ENCODE peak calls at places on chromosomes 7 and 10, in nine cellular contexts. One of them, this sample, is unnamed.
A peak's percentile ranks its signal among the peaks of the same experiment; 100 is the strongest.

GRCh38 chr7:88337556-88337955 is 30.9 kb upstream of the STEAP4 start:
- DNase-seq in endothelial cell of umbilical vein: no peak
- DNase-seq in neural progenitor cell: no peak
- DNase-seq in adipocyte: no peak
- DNase-seq in mammary epithelial cell: peak; percentile 83
- DNase-seq in CD4-positive, alpha-beta T cell: no peak
- DNase-seq in cardiac muscle cell: no peak
- DNase-seq in Karpas-422: no peak
- DNase-seq in astrocyte: peak; percentile 59
- DNase-seq in this sample: no peak

GRCh38 chr7:88927-89921 is 103.1 kb upstream of the FAM20C start:
- DNase-seq in mammary epithelial cell: peak; percentile 92
- DNase-seq in Karpas-422: peak; percentile 41
- DNase-seq in neural progenitor cell: no peak
- DNase-seq in CD4-positive, alpha-beta T cell: no peak
- DNase-seq in adipocyte: peak; percentile 91
- DNase-seq in astrocyte: peak; percentile 98
- DNase-seq in endothelial cell of umbilical vein: peak; percentile 84
- DNase-seq in cardiac muscle cell: no peak
- DNase-seq in this sample: no peak

GRCh38 chr10:30798621-30799020 is 169.1 kb upstream of the LYZL2 start:
- DNase-seq in neural progenitor cell: no peak
- DNase-seq in cardiac muscle cell: no peak
- DNase-seq in CD4-positive, alpha-beta T cell: no peak
- DNase-seq in Karpas-422: no peak
- DNase-seq in astrocyte: no peak
- DNase-seq in endothelial cell of umbilical vein: no peak
- DNase-seq in adipocyte: no peak
- DNase-seq in mammary epithelial cell: no peak
- DNase-seq in this sample: no peak

GRCh38 chr7:93926800-93927199 is 5.3 kb downstream of the GNG11 start:
- DNase-seq in neural progenitor cell: no peak
- DNase-seq in endothelial cell of umbilical vein: peak; percentile 1
- DNase-seq in CD4-positive, alpha-beta T cell: no peak
- DNase-seq in adipocyte: no peak
- DNase-seq in Karpas-422: no peak
- DNase-seq in cardiac muscle cell: no peak
- DNase-seq in mammary epithelial cell: no peak
- DNase-seq in astrocyte: no peak
- DNase-seq in this sample: no peak

GRCh38 chr10:114507449-114507848 is 103.1 kb upstream of the AFAP1L2 start:
- DNase-seq in neural progenitor cell: no peak
- DNase-seq in adipocyte: no peak
- DNase-seq in endothelial cell of umbilical vein: peak; percentile 79
- DNase-seq in cardiac muscle cell: no peak
- DNase-seq in CD4-positive, alpha-beta T cell: no peak
- DNase-seq in astrocyte: peak; percentile 36
- DNase-seq in Karpas-422: no peak
- DNase-seq in mammary epithelial cell: peak; percentile 30
- DNase-seq in this sample: peak; percentile 93

GRCh38 chr7:1407883-1408282 is 51.4 kb downstream of the MICALL2 start:
- DNase-seq in mammary epithelial cell: no peak
- DNase-seq in adipocyte: no peak
- DNase-seq in neural progenitor cell: no peak
- DNase-seq in astrocyte: no peak
- DNase-seq in endothelial cell of umbilical vein: no peak
- DNase-seq in CD4-positive, alpha-beta T cell: no peak
- DNase-seq in Karpas-422: no peak
- DNase-seq in cardiac muscle cell: no peak
- DNase-seq in this sample: no peak

GRCh38 chr7:102912742-102913141 is at the start of gene LRRC17:
- DNase-seq in endothelial cell of umbilical vein: peak; percentile 85
- DNase-seq in CD4-positive, alpha-beta T cell: no peak
- DNase-seq in neural progenitor cell: peak; percentile 43
- DNase-seq in astrocyte: peak; percentile 92
- DNase-seq in Karpas-422: no peak
- DNase-seq in cardiac muscle cell: peak; percentile 82
- DNase-seq in mammary epithelial cell: no peak
- DNase-seq in adipocyte: peak; percentile 87
- DNase-seq in this sample: no peak

GRCh38 chr7:43954524-43955228 is 28.4 kb downstream of the UBE2D4 start:
- DNase-seq in Karpas-422: peak; percentile 80
- DNase-seq in neural progenitor cell: peak; percentile 64
- DNase-seq in adipocyte: peak; percentile 54
- DNase-seq in astrocyte: peak; percentile 44
- DNase-seq in endothelial cell of umbilical vein: peak; percentile 54
- DNase-seq in cardiac muscle cell: peak; percentile 65
- DNase-seq in CD4-positive, alpha-beta T cell: no peak
- DNase-seq in mammary epithelial cell: peak; percentile 66
- DNase-seq in this sample: no peak

GRCh38 chr7:56033671-56034432 is 17.4 kb downstream of the PSPH start:
- DNase-seq in adipocyte: peak; percentile 89
- DNase-seq in endothelial cell of umbilical vein: peak; percentile 83
- DNase-seq in cardiac muscle cell: peak; percentile 91
- DNase-seq in mammary epithelial cell: peak; percentile 68
- DNase-seq in Karpas-422: peak; percentile 94
- DNase-seq in astrocyte: peak; percentile 56
- DNase-seq in neural progenitor cell: peak; percentile 91
- DNase-seq in CD4-positive, alpha-beta T cell: peak; percentile 77
- DNase-seq in this sample: peak; percentile 73

GRCh38 chr10:73886085-73886529 is 11.8 kb upstream of the CAMK2G start:
- DNase-seq in Karpas-422: peak; percentile 87
- DNase-seq in CD4-positive, alpha-beta T cell: peak; percentile 47
- DNase-seq in neural progenitor cell: peak; percentile 86
- DNase-seq in mammary epithelial cell: peak; percentile 68
- DNase-seq in cardiac muscle cell: peak; percentile 82
- DNase-seq in astrocyte: peak; percentile 60
- DNase-seq in adipocyte: peak; percentile 91
- DNase-seq in endothelial cell of umbilical vein: peak; percentile 72
- DNase-seq in this sample: peak; percentile 83

GRCh38 chr10:52897162-52897561 is 124.6 kb upstream of the MBL2 start:
- DNase-seq in mammary epithelial cell: peak; percentile 73
- DNase-seq in cardiac muscle cell: no peak
- DNase-seq in astrocyte: no peak
- DNase-seq in endothelial cell of umbilical vein: no peak
- DNase-seq in Karpas-422: no peak
- DNase-seq in CD4-positive, alpha-beta T cell: no peak
- DNase-seq in neural progenitor cell: no peak
- DNase-seq in adipocyte: no peak
- DNase-seq in this sample: no peak

GRCh38 chr7:8236781-8237407 is 25.1 kb downstream of the ICA1 start:
- DNase-seq in neural progenitor cell: no peak
- DNase-seq in mammary epithelial cell: no peak
- DNase-seq in endothelial cell of umbilical vein: no peak
- DNase-seq in cardiac muscle cell: no peak
- DNase-seq in astrocyte: no peak
- DNase-seq in adipocyte: no peak
- DNase-seq in CD4-positive, alpha-beta T cell: no peak
- DNase-seq in Karpas-422: no peak
- DNase-seq in this sample: no peak

GRCh38 chr7:55533050-55533728 is 39.1 kb downstream of the VOPP1 start:
- DNase-seq in mammary epithelial cell: peak; percentile 90
- DNase-seq in endothelial cell of umbilical vein: peak; percentile 38
- DNase-seq in Karpas-422: peak; percentile 68
- DNase-seq in cardiac muscle cell: no peak
- DNase-seq in adipocyte: peak; percentile 43
- DNase-seq in neural progenitor cell: no peak
- DNase-seq in CD4-positive, alpha-beta T cell: peak; percentile 58
- DNase-seq in astrocyte: peak; percentile 71
- DNase-seq in this sample: no peak

GRCh38 chr10:88332526-88333265 is 250.4 kb downstream of the RNLS start:
- DNase-seq in cardiac muscle cell: no peak
- DNase-seq in mammary epithelial cell: no peak
- DNase-seq in Karpas-422: peak; percentile 52
- DNase-seq in endothelial cell of umbilical vein: no peak
- DNase-seq in astrocyte: no peak
- DNase-seq in CD4-positive, alpha-beta T cell: no peak
- DNase-seq in adipocyte: no peak
- DNase-seq in neural progenitor cell: no peak
- DNase-seq in this sample: no peak

GRCh38 chr7:34058791-34059550 is 153.6 kb downstream of the BMPER start:
- DNase-seq in CD4-positive, alpha-beta T cell: no peak
- DNase-seq in astrocyte: no peak
- DNase-seq in endothelial cell of umbilical vein: no peak
- DNase-seq in neural progenitor cell: no peak
- DNase-seq in mammary epithelial cell: peak; percentile 60
- DNase-seq in Karpas-422: no peak
- DNase-seq in cardiac muscle cell: no peak
- DNase-seq in adipocyte: peak; percentile 74
- DNase-seq in this sample: no peak

GRCh38 chr10:93149761-93150160 is 76.1 kb downstream of the CYP26A1 start:
- DNase-seq in mammary epithelial cell: no peak
- DNase-seq in Karpas-422: no peak
- DNase-seq in endothelial cell of umbilical vein: no peak
- DNase-seq in cardiac muscle cell: no peak
- DNase-seq in astrocyte: peak; percentile 60
- DNase-seq in neural progenitor cell: no peak
- DNase-seq in adipocyte: no peak
- DNase-seq in CD4-positive, alpha-beta T cell: no peak
- DNase-seq in this sample: no peak

GRCh38 chr10:24834869-24835268 is 111.2 kb upstream of the ARHGAP21 start:
- DNase-seq in cardiac muscle cell: no peak
- DNase-seq in Karpas-422: no peak
- DNase-seq in astrocyte: no peak
- DNase-seq in mammary epithelial cell: no peak
- DNase-seq in endothelial cell of umbilical vein: no peak
- DNase-seq in adipocyte: no peak
- DNase-seq in neural progenitor cell: no peak
- DNase-seq in CD4-positive, alpha-beta T cell: no peak
- DNase-seq in this sample: no peak

DNA sequence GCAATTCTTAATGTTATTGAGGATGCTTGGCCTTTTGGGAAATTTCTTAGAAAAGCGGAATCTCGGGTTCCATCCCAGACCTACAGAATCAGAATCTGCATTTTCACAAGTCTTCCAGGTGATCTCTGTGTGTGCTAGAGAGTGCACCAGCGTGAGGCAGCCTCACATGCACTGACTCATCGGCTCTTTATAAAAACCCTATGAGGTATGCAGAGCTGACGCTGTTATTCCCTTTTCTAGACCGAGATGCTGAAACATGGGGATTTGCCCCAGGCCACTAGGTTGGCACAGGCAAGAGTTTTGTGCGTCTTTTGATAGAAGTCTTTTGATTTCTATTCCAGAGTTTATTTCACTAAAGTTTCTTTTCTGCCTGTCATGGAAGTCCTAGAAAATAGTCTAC is 61.2 kb downstream of the CDCA7L start:
- DNase-seq in Karpas-422: no peak
- DNase-seq in mammary epithelial cell: peak; percentile 55
- DNase-seq in neural progenitor cell: no peak
- DNase-seq in cardiac muscle cell: no peak
- DNase-seq in CD4-positive, alpha-beta T cell: no peak
- DNase-seq in endothelial cell of umbilical vein: no peak
- DNase-seq in adipocyte: no peak
- DNase-seq in astrocyte: no peak
- DNase-seq in this sample: no peak
- H3K27me3 ChIP-seq in Karpas-422: no peaks in the 10 kb centered on the region
- H3K27me3 ChIP-seq in mammary epithelial cell: no peaks in the 10 kb centered on the region
- H3K27me3 ChIP-seq in neural progenitor cell: no peaks in the 10 kb centered on the region
- H3K27me3 ChIP-seq in cardiac muscle cell: no peaks in the 10 kb centered on the region
- H3K27me3 ChIP-seq in CD4-positive, alpha-beta T cell: no peaks in the 10 kb centered on the region
- H3K27me3 ChIP-seq in endothelial cell of umbilical vein: no peaks in the 10 kb centered on the region
- H3K27me3 ChIP-seq in adipocyte: no peaks in the 10 kb centered on the region
- H3K27me3 ChIP-seq in astrocyte: no peaks in the 10 kb centered on the region
- H3K27me3 ChIP-seq in this sample: no peaks in the 10 kb centered on the region

GRCh38 chr7:70527489-70527888 is 604.5 kb upstream of the GALNT17 start:
- DNase-seq in astrocyte: no peak
- DNase-seq in adipocyte: no peak
- DNase-seq in CD4-positive, alpha-beta T cell: no peak
- DNase-seq in Karpas-422: no peak
- DNase-seq in mammary epithelial cell: no peak
- DNase-seq in cardiac muscle cell: no peak
- DNase-seq in neural progenitor cell: no peak
- DNase-seq in endothelial cell of umbilical vein: no peak
- DNase-seq in this sample: no peak
- H3K27me3 ChIP-seq in astrocyte: no peaks in the 10 kb centered on the region
- H3K27me3 ChIP-seq in adipocyte: peaks cover 8% of the 10 kb centered on the region
- H3K27me3 ChIP-seq in CD4-positive, alpha-beta T cell: no peaks in the 10 kb centered on the region
- H3K27me3 ChIP-seq in Karpas-422: no peaks in the 10 kb centered on the region
- H3K27me3 ChIP-seq in mammary epithelial cell: no peaks in the 10 kb centered on the region
- H3K27me3 ChIP-seq in cardiac muscle cell: no peaks in the 10 kb centered on the region
- H3K27me3 ChIP-seq in neural progenitor cell: no peaks in the 10 kb centered on the region
- H3K27me3 ChIP-seq in endothelial cell of umbilical vein: no peaks in the 10 kb centered on the region
- H3K27me3 ChIP-seq in this sample: no peaks in the 10 kb centered on the region

DNA sequence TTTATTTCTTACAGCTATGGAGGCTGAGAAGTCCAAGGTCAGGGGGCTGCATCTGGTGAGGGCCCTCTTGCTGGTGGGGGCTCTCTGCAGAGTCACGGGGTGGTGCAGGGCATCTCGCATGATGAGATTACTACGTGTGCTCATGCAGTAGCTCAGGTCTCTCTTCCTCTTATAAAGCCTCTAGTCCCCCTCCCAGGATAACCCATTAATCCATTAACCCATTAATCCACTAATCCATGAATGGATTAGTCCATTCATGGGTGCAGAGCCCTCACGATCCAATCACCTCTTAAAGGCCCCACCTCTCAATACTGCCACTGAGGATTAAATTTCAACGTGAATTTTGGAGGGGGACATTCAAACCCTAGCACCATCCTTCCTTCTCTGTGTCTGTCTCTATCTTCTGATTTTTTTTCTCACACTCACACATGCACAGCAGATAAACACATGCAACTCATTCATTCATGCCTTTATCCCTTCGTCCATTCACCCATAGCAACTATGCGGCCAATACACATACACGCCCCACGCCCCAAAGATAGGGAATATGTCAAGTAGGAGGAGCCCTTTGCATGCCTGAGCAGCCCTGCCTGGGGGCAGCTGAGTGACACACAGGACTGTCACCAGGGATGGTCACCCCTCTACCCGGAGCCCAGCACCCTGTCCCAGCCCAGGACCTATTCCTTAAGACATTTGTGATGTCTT is 86.5 kb downstream of the C10orf105 start:
- DNase-seq in adipocyte: no peak
- DNase-seq in cardiac muscle cell: no peak
- DNase-seq in astrocyte: no peak
- DNase-seq in mammary epithelial cell: no peak
- DNase-seq in Karpas-422: no peak
- DNase-seq in neural progenitor cell: peak; percentile 60
- DNase-seq in CD4-positive, alpha-beta T cell: no peak
- DNase-seq in endothelial cell of umbilical vein: no peak
- DNase-seq in this sample: no peak
- H3K27me3 ChIP-seq in adipocyte: peaks cover 57% of the 10 kb centered on the region
- H3K27me3 ChIP-seq in cardiac muscle cell: no peaks in the 10 kb centered on the region
- H3K27me3 ChIP-seq in astrocyte: peaks cover 31% of the 10 kb centered on the region
- H3K27me3 ChIP-seq in mammary epithelial cell: peaks cover 2% of the 10 kb centered on the region
- H3K27me3 ChIP-seq in Karpas-422: no peaks in the 10 kb centered on the region
- H3K27me3 ChIP-seq in neural progenitor cell: no peaks in the 10 kb centered on the region
- H3K27me3 ChIP-seq in CD4-positive, alpha-beta T cell: no peaks in the 10 kb centered on the region
- H3K27me3 ChIP-seq in endothelial cell of umbilical vein: peaks cover 4% of the 10 kb centered on the region
- H3K27me3 ChIP-seq in this sample: no peaks in the 10 kb centered on the region

DNA sequence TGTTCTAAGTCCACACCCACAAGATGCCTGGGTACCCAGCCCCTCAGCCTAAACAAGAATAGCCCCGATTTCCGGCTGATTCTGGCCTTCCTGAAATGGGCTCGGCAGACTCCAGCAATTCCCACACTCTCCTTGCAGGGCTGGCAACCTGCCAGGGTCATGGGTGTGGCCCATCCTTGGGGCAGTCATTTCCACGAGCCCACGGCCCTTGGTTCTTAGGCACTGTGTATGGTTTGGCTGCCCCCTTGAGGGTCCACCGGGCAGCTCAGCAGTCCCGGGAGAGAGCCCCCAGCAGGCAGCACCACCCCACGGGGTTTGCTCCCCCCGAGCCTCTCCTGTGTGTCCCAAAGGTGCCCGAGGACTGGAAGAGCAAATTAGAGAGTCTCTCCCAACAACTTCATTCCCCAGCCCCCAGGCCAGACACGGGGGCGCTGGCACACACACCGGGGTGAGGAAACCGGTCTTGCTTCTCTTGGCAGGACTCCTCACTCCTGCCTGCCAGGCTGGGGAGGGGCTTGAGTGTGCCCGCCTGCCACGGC is 142.2 kb downstream of the EMX2 start:
- DNase-seq in neural progenitor cell: peak; percentile 33
- DNase-seq in astrocyte: no peak
- DNase-seq in endothelial cell of umbilical vein: no peak
- DNase-seq in CD4-positive, alpha-beta T cell: no peak
- DNase-seq in cardiac muscle cell: no peak
- DNase-seq in mammary epithelial cell: no peak
- DNase-seq in Karpas-422: no peak
- DNase-seq in adipocyte: no peak
- DNase-seq in this sample: peak; percentile 25
- H3K27me3 ChIP-seq in neural progenitor cell: no peaks in the 10 kb centered on the region
- H3K27me3 ChIP-seq in astrocyte: no peaks in the 10 kb centered on the region
- H3K27me3 ChIP-seq in endothelial cell of umbilical vein: no peaks in the 10 kb centered on the region
- H3K27me3 ChIP-seq in CD4-positive, alpha-beta T cell: no peaks in the 10 kb centered on the region
- H3K27me3 ChIP-seq in cardiac muscle cell: peaks cover 91% of the 10 kb centered on the region
- H3K27me3 ChIP-seq in mammary epithelial cell: no peaks in the 10 kb centered on the region
- H3K27me3 ChIP-seq in Karpas-422: no peaks in the 10 kb centered on the region
- H3K27me3 ChIP-seq in adipocyte: peaks cover 5% of the 10 kb centered on the region
- H3K27me3 ChIP-seq in this sample: no peaks in the 10 kb centered on the region